ENCODE peak calls at places on chromosomes 16 and 17, in six cellular contexts. R, H, Q, T, Z and K are unnamed samples.

GRCh38 chr16:2027024-2028010 is 615 bp downstream of the NHERF2 start:
- DNase-seq in R (no peak), H (peak), Q (peak), T (no peak), Z (no peak), K (no peak)

GRCh38 chr17:76920364-76921139 is 52.3 kb downstream of the MGAT5B start:
- DNase-seq in R (no peak), H (no peak), Q (no peak), T (no peak), Z (no peak), K (no peak)

GRCh38 chr16:66636199-66636598 is 31.7 kb downstream of the CMTM3 start:
- DNase-seq in R (no peak), H (no peak), Q (peak), T (no peak), Z (no peak), K (no peak)

GRCh38 chr17:63881935-63882601 is at the start of gene GH2:
- DNase-seq in R (peak), H (peak), Q (peak), T (peak), Z (no peak), K (peak)

GRCh38 chr16:89039756-89040155 is 53.9 kb upstream of the ACSF3 start:
- DNase-seq in R (no peak), H (no peak), Q (no peak), T (no peak), Z (no peak), K (no peak)

GRCh38 chr17:57539528-57540301 is 205.4 kb downstream of the CCDC182 start:
- DNase-seq in R (no peak), H (no peak), Q (no peak), T (no peak), Z (no peak), K (no peak)

GRCh38 chr17:21345236-21345635 is 30.9 kb upstream of the KCNJ12 start:
- DNase-seq in R (no peak), H (no peak), Q (no peak), T (no peak), Z (no peak), K (no peak)

GRCh38 chr17:73205326-73205980 is 12.6 kb downstream of the COG1 start:
- DNase-seq in R (no peak), H (no peak), Q (no peak), T (no peak), Z (no peak), K (no peak)

GRCh38 chr17:83081561-83082201 is 2.3 kb downstream of the METRNL start:
- DNase-seq in R (peak), H (peak), Q (peak), T (peak), Z (no peak), K (no peak)

GRCh38 chr16:19771796-19772195 is 53.7 kb downstream of the IQCK start:
- DNase-seq in R (no peak), H (no peak), Q (no peak), T (no peak), Z (no peak), K (no peak)

GRCh38 chr16:29784157-29784556 is 6.1 kb downstream of the ZG16 start:
- DNase-seq in R (no peak), H (no peak), Q (peak), T (no peak), Z (no peak), K (no peak)

GRCh38 chr17:59695943-59696681 is 11.1 kb downstream of the PTRH2 start:
- DNase-seq in R (no peak), H (no peak), Q (no peak), T (no peak), Z (no peak), K (no peak)

GRCh38 chr17:30897311-30897710 is 8.7 kb downstream of the TEFM start:
- DNase-seq in R (no peak), H (no peak), Q (no peak), T (no peak), Z (no peak), K (no peak)

GRCh38 chr17:4940625-4941021 is 555 bp downstream of the RNF167 start:
- DNase-seq in R (peak), H (no peak), Q (no peak), T (peak), Z (no peak), K (no peak)

GRCh38 chr16:81136331-81137011 is 40.3 kb upstream of the GCSH start:
- DNase-seq in R (no peak), H (no peak), Q (peak), T (no peak), Z (peak), K (no peak)

GRCh38 chr16:16782153-16782552 is 403.2 kb downstream of the NPIPA7 start:
- DNase-seq in R (no peak), H (no peak), Q (no peak), T (no peak), Z (no peak), K (peak)

GRCh38 chr17:77497578-77497934 is 356.8 kb downstream of the SEC14L1 start:
- DNase-seq in R (no peak), H (no peak), Q (no peak), T (no peak), Z (no peak), K (no peak)

GRCh38 chr16:50666658-50667496 is 14.2 kb downstream of the SNX20 start:
- DNase-seq in R (no peak), H (no peak), Q (no peak), T (peak), Z (no peak), K (peak)

GRCh38 chr16:80323187-80323807 is 217.5 kb upstream of the DYNLRB2 start:
- DNase-seq in R (no peak), H (no peak), Q (no peak), T (no peak), Z (no peak), K (no peak)

GRCh38 chr17:47225911-47226688 is 17.0 kb downstream of the MYL4 start:
- DNase-seq in R (no peak), H (peak), Q (no peak), T (no peak), Z (no peak), K (no peak)

GRCh38 chr17:78329263-78330059 is 30.4 kb downstream of the SOCS3 start:
- DNase-seq in R (no peak), H (peak), Q (no peak), T (no peak), Z (no peak), K (no peak)

GRCh38 chr16:22757202-22757601 is 56.8 kb upstream of the HS3ST2 start:
- DNase-seq in R (no peak), H (no peak), Q (no peak), T (no peak), Z (no peak), K (no peak)

GRCh38 chr17:57294629-57295501 is 38.5 kb downstream of the MSI2 start:
- DNase-seq in R (no peak), H (peak), Q (no peak), T (no peak), Z (no peak), K (peak)

GRCh38 chr16:89720520-89720858 is 209 bp downstream of the VPS9D1 start:
- DNase-seq in R (peak), H (no peak), Q (peak), T (no peak), Z (no peak), K (no peak)

GRCh38 chr16:25699069-25699468 is 7.3 kb downstream of the HS3ST4 start:
- DNase-seq in R (no peak), H (no peak), Q (no peak), T (no peak), Z (peak), K (no peak)

GRCh38 chr17:78737332-78737731 is 44.7 kb downstream of the CYTH1 start:
- DNase-seq in R (no peak), H (peak), Q (no peak), T (no peak), Z (no peak), K (no peak)

GRCh38 chr16:15509051-15509592 is 74.7 kb downstream of the BMERB1 start:
- DNase-seq in R (no peak), H (no peak), Q (no peak), T (peak), Z (no peak), K (peak)

GRCh38 chr17:78257810-78258322 is 26.4 kb downstream of the TMEM235 start:
- DNase-seq in R (no peak), H (peak), Q (no peak), T (no peak), Z (no peak), K (no peak)

GRCh38 chr17:75808549-75808904 is 23.9 kb downstream of the UNK start:
- DNase-seq in R (no peak), H (no peak), Q (no peak), T (no peak), Z (no peak), K (no peak)

GRCh38 chr16:80015566-80015965 is 415.0 kb upstream of the MAF start:
- DNase-seq in R (no peak), H (peak), Q (no peak), T (no peak), Z (no peak), K (no peak)

GRCh38 chr16:24011237-24011636 is 175.5 kb downstream of the PRKCB start:
- DNase-seq in R (peak), H (no peak), Q (no peak), T (no peak), Z (no peak), K (no peak)

GRCh38 chr17:12730931-12731521 is 58.3 kb upstream of the ARHGAP44 start:
- DNase-seq in R (peak), H (peak), Q (peak), T (no peak), Z (no peak), K (no peak)

GRCh38 chr17:30449480-30449879 is 27.7 kb upstream of the GOSR1 start:
- DNase-seq in R (peak), H (peak), Q (peak), T (no peak), Z (no peak), K (no peak)

GRCh38 chr16:19765860-19766553 is 47.9 kb downstream of the IQCK start:
- DNase-seq in R (peak), H (no peak), Q (peak), T (no peak), Z (no peak), K (no peak)

GRCh38 chr17:34578016-34578415 is 1.4 kb upstream of the TMEM132E start:
- DNase-seq in R (no peak), H (no peak), Q (no peak), T (no peak), Z (no peak), K (no peak)
- H3K4me3 ChIP-seq in R (no peak), H (no peak), Q (no peak), T (no peak), Z (no peak), K (no peak)

GRCh38 chr16:73183678-73184092 is 135.8 kb upstream of the ZFHX3 start:
- DNase-seq in R (no peak), H (no peak), Q (no peak), T (no peak), Z (no peak), K (no peak)
- H3K4me3 ChIP-seq in R (no peak), H (no peak), Q (no peak), T (no peak), Z (no peak), K (no peak)

DNA sequence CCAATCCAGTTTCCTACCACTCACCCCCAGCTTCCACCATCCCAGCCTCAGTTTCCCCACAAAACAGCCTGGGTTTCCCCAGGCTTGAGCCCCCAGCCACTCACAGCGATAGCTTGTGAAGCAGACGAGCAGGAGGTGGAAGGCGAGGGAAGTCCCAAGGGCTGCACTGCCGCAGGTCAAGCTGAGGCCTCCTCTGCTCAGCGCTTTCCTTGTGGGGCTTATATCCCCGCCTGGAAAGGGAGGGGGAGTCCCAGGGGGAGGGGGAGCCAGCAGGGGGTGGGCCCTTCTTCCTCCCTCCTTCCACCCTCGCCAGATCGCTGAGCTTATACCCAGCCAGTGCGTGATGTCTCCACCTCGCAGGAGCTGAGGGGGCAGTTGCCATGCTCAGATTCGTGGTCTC is at the start of gene PYY:
- DNase-seq in R (no peak), H (no peak), Q (no peak), T (no peak), Z (no peak), K (no peak)
- H3K4me3 ChIP-seq in R (no peak), H (no peak), Q (peak), T (no peak), Z (no peak), K (no peak)

DNA sequence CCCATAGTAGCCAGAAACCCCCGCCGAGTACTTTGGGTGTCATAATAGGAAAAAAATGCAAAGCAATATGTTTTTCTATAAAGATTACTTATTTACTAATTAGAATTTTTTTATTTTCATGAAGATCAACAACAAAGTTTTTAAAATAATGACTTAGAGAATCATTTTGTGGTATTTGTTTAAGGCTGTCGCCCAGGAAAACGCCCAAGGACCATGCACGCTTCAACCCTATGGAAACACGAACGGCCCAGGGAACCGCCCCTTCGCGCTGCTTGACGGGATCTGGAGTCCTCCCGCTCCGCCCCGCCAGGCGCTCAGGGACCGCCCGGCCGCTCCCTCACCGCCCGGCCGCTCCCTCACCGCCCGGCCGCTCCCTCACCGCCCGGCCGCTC is 408 bp upstream of the KPNA2 start:
- DNase-seq in R (peak), H (no peak), Q (peak), T (peak), Z (peak), K (no peak)
- H3K4me3 ChIP-seq in R (no peak), H (no peak), Q (no peak), T (peak), Z (peak), K (peak)

GRCh38 chr17:50542795-50543774 is 3.9 kb upstream of the SPATA20 start:
- DNase-seq in R (peak), H (no peak), Q (no peak), T (no peak), Z (no peak), K (no peak)

GRCh38 chr17:50539762-50540440 is 7.1 kb upstream of the SPATA20 start:
- DNase-seq in R (peak), H (no peak), Q (peak), T (no peak), Z (no peak), K (no peak)

GRCh38 chr17:50541916-50542688 is 4.9 kb upstream of the SPATA20 start:
- DNase-seq in R (peak), H (peak), Q (peak), T (peak), Z (no peak), K (peak)

GRCh38 chr17:50540485-50541401 is 6.2 kb upstream of the SPATA20 start:
- DNase-seq in R (no peak), H (no peak), Q (no peak), T (no peak), Z (no peak), K (no peak)

DNA sequence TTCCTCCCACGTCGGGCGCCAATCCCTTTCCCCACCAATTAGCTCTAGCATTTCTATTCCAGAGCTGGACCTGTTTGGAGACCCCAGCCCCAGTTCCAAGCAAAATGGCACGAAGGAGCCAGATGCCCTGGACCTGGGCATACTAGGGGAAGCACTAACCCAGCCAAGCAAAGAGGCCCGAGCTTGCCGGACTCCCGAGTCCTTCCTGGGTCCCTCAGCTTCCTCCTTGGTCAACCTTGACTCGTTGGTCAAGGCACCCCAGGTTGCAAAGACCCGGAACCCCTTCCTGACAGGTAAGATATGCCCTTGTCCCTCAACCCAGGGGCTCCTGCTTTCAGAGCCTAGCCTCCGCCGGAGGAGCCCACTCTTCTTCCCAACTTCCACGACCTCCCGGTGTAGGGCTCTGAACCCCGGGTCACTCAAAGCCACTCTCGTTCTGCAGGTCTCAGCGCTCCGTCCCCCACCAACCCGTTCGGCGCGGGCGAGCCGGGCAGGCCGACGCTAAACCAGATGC is 5.5 kb upstream of the SPATA20 start:
- DNase-seq in R (no peak), H (no peak), Q (no peak), T (no peak), Z (no peak), K (no peak)
- H3K4me3 ChIP-seq in R (peak), H (peak), Q (peak), T (peak), Z (peak), K (peak)

GRCh38 chr17:1110524-1110843 is 69.3 kb downstream of the ABR start:
- DNase-seq in R (no peak), H (no peak), Q (no peak), T (no peak), Z (no peak), K (no peak)
- H3K4me3 ChIP-seq in R (no peak), H (no peak), Q (peak), T (no peak), Z (no peak), K (no peak)

GRCh38 chr17:48574523-48575065 is 3.6 kb downstream of the HOXB4 start:
- DNase-seq in R (no peak), H (no peak), Q (no peak), T (no peak), Z (no peak), K (no peak)
- H3K4me3 ChIP-seq in R (no peak), H (peak), Q (no peak), T (no peak), Z (no peak), K (no peak)

DNA sequence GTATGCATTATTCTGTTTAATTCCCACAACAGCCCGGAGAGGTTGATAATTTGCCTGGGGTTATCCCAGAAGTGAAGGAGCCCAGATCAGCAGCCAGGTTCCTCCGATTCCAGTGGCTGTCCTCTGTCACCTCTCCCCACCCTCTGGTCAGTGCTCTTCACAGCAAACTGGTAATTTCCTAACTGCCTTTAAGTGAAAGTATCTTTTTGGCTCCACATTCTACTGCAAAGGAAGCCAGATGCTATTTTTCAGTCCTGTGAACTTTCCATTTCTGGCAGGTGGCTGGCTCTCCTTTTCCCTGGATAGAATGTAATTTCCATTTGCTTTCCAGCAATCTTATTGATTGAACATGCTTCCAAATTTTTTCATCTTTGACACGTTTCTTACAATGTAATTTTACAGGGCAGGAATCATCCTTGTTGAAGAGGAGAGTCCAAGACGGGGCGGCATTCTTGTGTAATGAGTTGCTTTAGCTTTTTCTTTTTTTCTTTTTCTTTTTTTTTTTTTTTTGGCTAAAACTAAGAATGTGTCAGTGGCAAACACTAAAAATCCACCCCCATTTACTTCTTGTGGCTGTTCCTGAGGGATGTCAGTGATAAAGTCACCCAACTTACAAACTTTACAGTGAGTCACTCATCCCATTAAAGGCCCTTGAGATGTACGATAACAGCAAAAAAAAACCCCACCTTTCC is 29.6 kb upstream of the PRKCA start:
- DNase-seq in R (no peak), H (peak), Q (no peak), T (no peak), Z (no peak), K (no peak)
- H3K4me3 ChIP-seq in R (no peak), H (peak), Q (no peak), T (no peak), Z (no peak), K (no peak)

GRCh38 chr16:85430523-85431381 is 182.4 kb upstream of the GSE1 start:
- DNase-seq in R (peak), H (no peak), Q (peak), T (no peak), Z (no peak), K (no peak)

GRCh38 chr16:85429776-85430522 is 183.2 kb upstream of the GSE1 start:
- DNase-seq in R (peak), H (no peak), Q (no peak), T (no peak), Z (no peak), K (no peak)

GRCh38 chr16:85431431-85432124 is 181.5 kb upstream of the GSE1 start:
- DNase-seq in R (no peak), H (no peak), Q (no peak), T (no peak), Z (no peak), K (no peak)

GRCh38 chr16:85433477-85433876 is 179.6 kb upstream of the GSE1 start:
- DNase-seq in R (no peak), H (no peak), Q (no peak), T (no peak), Z (no peak), K (no peak)

DNA sequence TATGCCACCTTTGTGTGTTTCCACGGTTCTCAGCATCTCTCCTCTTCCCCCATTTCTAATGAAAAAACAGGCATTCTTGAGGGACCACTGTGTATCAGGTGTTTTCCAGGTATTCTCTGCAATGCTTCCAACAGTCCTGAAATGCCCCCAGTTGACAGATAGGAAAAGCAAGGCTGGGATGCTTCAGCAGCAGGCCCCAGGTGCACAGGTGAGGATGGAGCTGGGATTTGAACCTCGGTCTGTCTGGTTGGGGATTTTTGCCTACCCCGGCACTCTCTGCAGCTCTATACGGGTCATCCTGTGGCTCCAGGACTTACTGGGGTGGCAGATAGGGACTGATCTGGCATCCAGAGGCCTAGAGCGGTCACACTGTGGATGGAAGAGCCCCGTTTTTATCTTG is 180.5 kb upstream of the GSE1 start:
- DNase-seq in R (no peak), H (no peak), Q (no peak), T (no peak), Z (no peak), K (no peak)
- H3K4me3 ChIP-seq in R (no peak), H (no peak), Q (no peak), T (no peak), Z (no peak), K (no peak)

GRCh38 chr16:56226840-56227525 is 35.7 kb downstream of the GNAO1 start:
- DNase-seq in R (no peak), H (no peak), Q (no peak), T (no peak), Z (no peak), K (peak)
- H3K4me3 ChIP-seq in R (no peak), H (no peak), Q (no peak), T (no peak), Z (no peak), K (no peak)